ENCODE peak calls at places on chromosome 13, in five cellular contexts. One of them, this sample, is unnamed.

GRCh38 chr13:65855276-65855675 is 1374.9 kb downstream of the PCDH9 start:
- DNase-seq in naive B cell: no peak
- DNase-seq in neural crest cell: no peak
- DNase-seq in activated CD4-positive, alpha-beta T cell treated with anti-CD3 and anti-CD28 coated beads, Interleukin-2, amount 50 U/mL, for 48 hours: no peak
- DNase-seq in putamen: peak
- DNase-seq in this sample: no peak

GRCh38 chr13:105465251-105465650 is 1070.2 kb downstream of the EFNB2 start:
- DNase-seq in naive B cell: no peak
- DNase-seq in neural crest cell: no peak
- DNase-seq in activated CD4-positive, alpha-beta T cell treated with anti-CD3 and anti-CD28 coated beads, Interleukin-2, amount 50 U/mL, for 48 hours: no peak
- DNase-seq in putamen: no peak
- DNase-seq in this sample: no peak

GRCh38 chr13:35818577-35819165 is 312.5 kb downstream of the DCLK1 start:
- DNase-seq in naive B cell: no peak
- DNase-seq in neural crest cell: no peak
- DNase-seq in activated CD4-positive, alpha-beta T cell treated with anti-CD3 and anti-CD28 coated beads, Interleukin-2, amount 50 U/mL, for 48 hours: no peak
- DNase-seq in putamen: no peak
- DNase-seq in this sample: peak

GRCh38 chr13:114135731-114136171 is 3.3 kb upstream of the RASA3 start:
- DNase-seq in naive B cell: no peak
- DNase-seq in neural crest cell: no peak
- DNase-seq in activated CD4-positive, alpha-beta T cell treated with anti-CD3 and anti-CD28 coated beads, Interleukin-2, amount 50 U/mL, for 48 hours: no peak
- DNase-seq in putamen: no peak
- DNase-seq in this sample: no peak

GRCh38 chr13:109744512-109745051 is 41.8 kb downstream of the IRS2 start:
- DNase-seq in naive B cell: no peak
- DNase-seq in neural crest cell: no peak
- DNase-seq in activated CD4-positive, alpha-beta T cell treated with anti-CD3 and anti-CD28 coated beads, Interleukin-2, amount 50 U/mL, for 48 hours: no peak
- DNase-seq in putamen: no peak
- DNase-seq in this sample: peak

GRCh38 chr13:114161644-114162532 is 17.2 kb upstream of the CFAP97D2 start:
- DNase-seq in naive B cell: no peak
- DNase-seq in neural crest cell: no peak
- DNase-seq in activated CD4-positive, alpha-beta T cell treated with anti-CD3 and anti-CD28 coated beads, Interleukin-2, amount 50 U/mL, for 48 hours: peak
- DNase-seq in putamen: peak
- DNase-seq in this sample: peak

GRCh38 chr13:113857531-113858195 is 6.2 kb downstream of the GAS6 start:
- DNase-seq in naive B cell: no peak
- DNase-seq in neural crest cell: no peak
- DNase-seq in activated CD4-positive, alpha-beta T cell treated with anti-CD3 and anti-CD28 coated beads, Interleukin-2, amount 50 U/mL, for 48 hours: no peak
- DNase-seq in putamen: no peak
- DNase-seq in this sample: no peak

GRCh38 chr13:51758691-51759090 is 45.3 kb downstream of the DHRS12 start:
- DNase-seq in naive B cell: no peak
- DNase-seq in neural crest cell: no peak
- DNase-seq in activated CD4-positive, alpha-beta T cell treated with anti-CD3 and anti-CD28 coated beads, Interleukin-2, amount 50 U/mL, for 48 hours: no peak
- DNase-seq in putamen: no peak
- DNase-seq in this sample: no peak

GRCh38 chr13:90402613-90403012 is 944.9 kb upstream of the MIR17HG start:
- DNase-seq in naive B cell: no peak
- DNase-seq in neural crest cell: no peak
- DNase-seq in activated CD4-positive, alpha-beta T cell treated with anti-CD3 and anti-CD28 coated beads, Interleukin-2, amount 50 U/mL, for 48 hours: no peak
- DNase-seq in putamen: no peak
- DNase-seq in this sample: no peak

GRCh38 chr13:70080030-70080429 is 27.6 kb upstream of the ATXN8OS start:
- DNase-seq in naive B cell: no peak
- DNase-seq in neural crest cell: no peak
- DNase-seq in activated CD4-positive, alpha-beta T cell treated with anti-CD3 and anti-CD28 coated beads, Interleukin-2, amount 50 U/mL, for 48 hours: no peak
- DNase-seq in putamen: no peak
- DNase-seq in this sample: peak

GRCh38 chr13:108121406-108121805 is 93.9 kb downstream of the LIG4 start:
- DNase-seq in naive B cell: no peak
- DNase-seq in neural crest cell: no peak
- DNase-seq in activated CD4-positive, alpha-beta T cell treated with anti-CD3 and anti-CD28 coated beads, Interleukin-2, amount 50 U/mL, for 48 hours: no peak
- DNase-seq in putamen: no peak
- DNase-seq in this sample: no peak

GRCh38 chr13:90968510-90968909 is 379.0 kb upstream of the MIR17HG start:
- DNase-seq in naive B cell: no peak
- DNase-seq in neural crest cell: peak
- DNase-seq in activated CD4-positive, alpha-beta T cell treated with anti-CD3 and anti-CD28 coated beads, Interleukin-2, amount 50 U/mL, for 48 hours: no peak
- DNase-seq in putamen: peak
- DNase-seq in this sample: peak

GRCh38 chr13:33927315-33927714 is 109.4 kb downstream of the RFC3 start:
- DNase-seq in naive B cell: no peak
- DNase-seq in neural crest cell: no peak
- DNase-seq in activated CD4-positive, alpha-beta T cell treated with anti-CD3 and anti-CD28 coated beads, Interleukin-2, amount 50 U/mL, for 48 hours: no peak
- DNase-seq in putamen: no peak
- DNase-seq in this sample: no peak

GRCh38 chr13:107351305-107351704 is 783.4 kb upstream of the ARGLU1 start:
- DNase-seq in naive B cell: no peak
- DNase-seq in neural crest cell: no peak
- DNase-seq in activated CD4-positive, alpha-beta T cell treated with anti-CD3 and anti-CD28 coated beads, Interleukin-2, amount 50 U/mL, for 48 hours: no peak
- DNase-seq in putamen: no peak
- DNase-seq in this sample: no peak

GRCh38 chr13:97321101-97321500 is 99.0 kb downstream of the MBNL2 start:
- DNase-seq in naive B cell: no peak
- DNase-seq in neural crest cell: no peak
- DNase-seq in activated CD4-positive, alpha-beta T cell treated with anti-CD3 and anti-CD28 coated beads, Interleukin-2, amount 50 U/mL, for 48 hours: no peak
- DNase-seq in putamen: no peak
- DNase-seq in this sample: no peak

GRCh38 chr13:27868639-27869435 is 51.0 kb upstream of the PDX1 start:
- DNase-seq in naive B cell: no peak
- DNase-seq in neural crest cell: no peak
- DNase-seq in activated CD4-positive, alpha-beta T cell treated with anti-CD3 and anti-CD28 coated beads, Interleukin-2, amount 50 U/mL, for 48 hours: no peak
- DNase-seq in putamen: no peak
- DNase-seq in this sample: no peak

GRCh38 chr13:41059466-41059865 is 1.8 kb upstream of the WBP4 start:
- DNase-seq in naive B cell: no peak
- DNase-seq in neural crest cell: no peak
- DNase-seq in activated CD4-positive, alpha-beta T cell treated with anti-CD3 and anti-CD28 coated beads, Interleukin-2, amount 50 U/mL, for 48 hours: no peak
- DNase-seq in putamen: peak
- DNase-seq in this sample: peak

GRCh38 chr13:25319781-25320180 is 18.4 kb downstream of the NUP58 start:
- DNase-seq in naive B cell: no peak
- DNase-seq in neural crest cell: no peak
- DNase-seq in activated CD4-positive, alpha-beta T cell treated with anti-CD3 and anti-CD28 coated beads, Interleukin-2, amount 50 U/mL, for 48 hours: no peak
- DNase-seq in putamen: no peak
- DNase-seq in this sample: no peak

GRCh38 chr13:21736926-21737325 is 66.1 kb downstream of the FGF9 start:
- DNase-seq in naive B cell: no peak
- DNase-seq in neural crest cell: no peak
- DNase-seq in activated CD4-positive, alpha-beta T cell treated with anti-CD3 and anti-CD28 coated beads, Interleukin-2, amount 50 U/mL, for 48 hours: no peak
- DNase-seq in putamen: no peak
- DNase-seq in this sample: no peak

GRCh38 chr13:19957320-19958118 is 1.0 kb upstream of the ZMYM2 start:
- DNase-seq in naive B cell: peak
- DNase-seq in neural crest cell: peak
- DNase-seq in activated CD4-positive, alpha-beta T cell treated with anti-CD3 and anti-CD28 coated beads, Interleukin-2, amount 50 U/mL, for 48 hours: peak
- DNase-seq in putamen: peak
- DNase-seq in this sample: peak

GRCh38 chr13:96836733-96837132 is 157.5 kb downstream of the OXGR1 start:
- DNase-seq in naive B cell: no peak
- DNase-seq in neural crest cell: no peak
- DNase-seq in activated CD4-positive, alpha-beta T cell treated with anti-CD3 and anti-CD28 coated beads, Interleukin-2, amount 50 U/mL, for 48 hours: no peak
- DNase-seq in putamen: no peak
- DNase-seq in this sample: no peak

GRCh38 chr13:24574847-24575246 is 62.3 kb upstream of the PARP4 start:
- DNase-seq in naive B cell: no peak
- DNase-seq in neural crest cell: no peak
- DNase-seq in activated CD4-positive, alpha-beta T cell treated with anti-CD3 and anti-CD28 coated beads, Interleukin-2, amount 50 U/mL, for 48 hours: no peak
- DNase-seq in putamen: no peak
- DNase-seq in this sample: no peak

GRCh38 chr13:52459668-52460067 is 4.4 kb downstream of the CKAP2 start:
- DNase-seq in naive B cell: no peak
- DNase-seq in neural crest cell: no peak
- DNase-seq in activated CD4-positive, alpha-beta T cell treated with anti-CD3 and anti-CD28 coated beads, Interleukin-2, amount 50 U/mL, for 48 hours: no peak
- DNase-seq in putamen: no peak
- DNase-seq in this sample: no peak

GRCh38 chr13:74839656-74840055 is 642.3 kb downstream of the TBC1D4 start:
- DNase-seq in naive B cell: no peak
- DNase-seq in neural crest cell: no peak
- DNase-seq in activated CD4-positive, alpha-beta T cell treated with anti-CD3 and anti-CD28 coated beads, Interleukin-2, amount 50 U/mL, for 48 hours: no peak
- DNase-seq in putamen: no peak
- DNase-seq in this sample: no peak

GRCh38 chr13:44407891-44408290 is 34.3 kb downstream of the SERP2 start:
- DNase-seq in naive B cell: no peak
- DNase-seq in neural crest cell: no peak
- DNase-seq in activated CD4-positive, alpha-beta T cell treated with anti-CD3 and anti-CD28 coated beads, Interleukin-2, amount 50 U/mL, for 48 hours: no peak
- DNase-seq in putamen: no peak
- DNase-seq in this sample: no peak

GRCh38 chr13:34459856-34460255 is 482.2 kb upstream of the NBEA start:
- DNase-seq in naive B cell: no peak
- DNase-seq in neural crest cell: no peak
- DNase-seq in activated CD4-positive, alpha-beta T cell treated with anti-CD3 and anti-CD28 coated beads, Interleukin-2, amount 50 U/mL, for 48 hours: no peak
- DNase-seq in putamen: no peak
- DNase-seq in this sample: no peak

GRCh38 chr13:101452519-101453485 is at the start of gene ITGBL1:
- DNase-seq in naive B cell: no peak
- DNase-seq in neural crest cell: no peak
- DNase-seq in activated CD4-positive, alpha-beta T cell treated with anti-CD3 and anti-CD28 coated beads, Interleukin-2, amount 50 U/mL, for 48 hours: no peak
- DNase-seq in putamen: no peak
- DNase-seq in this sample: no peak

GRCh38 chr13:60043262-60043661 is 120.5 kb downstream of the DIAPH3 start:
- DNase-seq in naive B cell: no peak
- DNase-seq in neural crest cell: no peak
- DNase-seq in activated CD4-positive, alpha-beta T cell treated with anti-CD3 and anti-CD28 coated beads, Interleukin-2, amount 50 U/mL, for 48 hours: no peak
- DNase-seq in putamen: no peak
- DNase-seq in this sample: no peak

GRCh38 chr13:51416107-51416506 is 36.7 kb downstream of the INTS6 start:
- DNase-seq in naive B cell: peak
- DNase-seq in neural crest cell: no peak
- DNase-seq in activated CD4-positive, alpha-beta T cell treated with anti-CD3 and anti-CD28 coated beads, Interleukin-2, amount 50 U/mL, for 48 hours: no peak
- DNase-seq in putamen: no peak
- DNase-seq in this sample: no peak

GRCh38 chr13:37443538-37443937 is 155.0 kb downstream of the POSTN start:
- DNase-seq in naive B cell: no peak
- DNase-seq in neural crest cell: no peak
- DNase-seq in activated CD4-positive, alpha-beta T cell treated with anti-CD3 and anti-CD28 coated beads, Interleukin-2, amount 50 U/mL, for 48 hours: no peak
- DNase-seq in putamen: no peak
- DNase-seq in this sample: no peak

GRCh38 chr13:25691654-25692053 is 319.9 kb downstream of the ATP8A2 start:
- DNase-seq in naive B cell: no peak
- DNase-seq in neural crest cell: no peak
- DNase-seq in activated CD4-positive, alpha-beta T cell treated with anti-CD3 and anti-CD28 coated beads, Interleukin-2, amount 50 U/mL, for 48 hours: no peak
- DNase-seq in putamen: no peak
- DNase-seq in this sample: no peak

GRCh38 chr13:19597523-19597922 is 35.9 kb upstream of the MPHOSPH8 start:
- DNase-seq in naive B cell: no peak
- DNase-seq in neural crest cell: no peak
- DNase-seq in activated CD4-positive, alpha-beta T cell treated with anti-CD3 and anti-CD28 coated beads, Interleukin-2, amount 50 U/mL, for 48 hours: no peak
- DNase-seq in putamen: no peak
- DNase-seq in this sample: no peak

GRCh38 chr13:60583196-60583908 is 186.3 kb downstream of the TDRD3 start:
- DNase-seq in naive B cell: no peak
- DNase-seq in neural crest cell: no peak
- DNase-seq in activated CD4-positive, alpha-beta T cell treated with anti-CD3 and anti-CD28 coated beads, Interleukin-2, amount 50 U/mL, for 48 hours: no peak
- DNase-seq in putamen: no peak
- DNase-seq in this sample: no peak

GRCh38 chr13:40189885-40190655 is 476.4 kb downstream of the FOXO1 start:
- DNase-seq in naive B cell: no peak
- DNase-seq in neural crest cell: peak
- DNase-seq in activated CD4-positive, alpha-beta T cell treated with anti-CD3 and anti-CD28 coated beads, Interleukin-2, amount 50 U/mL, for 48 hours: peak
- DNase-seq in putamen: peak
- DNase-seq in this sample: peak

GRCh38 chr13:50882816-50883215 is 26.8 kb upstream of the RNASEH2B start:
- DNase-seq in naive B cell: no peak
- DNase-seq in neural crest cell: no peak
- DNase-seq in activated CD4-positive, alpha-beta T cell treated with anti-CD3 and anti-CD28 coated beads, Interleukin-2, amount 50 U/mL, for 48 hours: no peak
- DNase-seq in putamen: no peak
- DNase-seq in this sample: no peak

GRCh38 chr13:94454906-94455305 is 24.6 kb downstream of the DCT start:
- DNase-seq in naive B cell: no peak
- DNase-seq in neural crest cell: no peak
- DNase-seq in activated CD4-positive, alpha-beta T cell treated with anti-CD3 and anti-CD28 coated beads, Interleukin-2, amount 50 U/mL, for 48 hours: peak
- DNase-seq in putamen: no peak
- DNase-seq in this sample: no peak

GRCh38 chr13:113299951-113300350 is 2.9 kb downstream of the LAMP1 start:
- DNase-seq in naive B cell: peak
- DNase-seq in neural crest cell: no peak
- DNase-seq in activated CD4-positive, alpha-beta T cell treated with anti-CD3 and anti-CD28 coated beads, Interleukin-2, amount 50 U/mL, for 48 hours: no peak
- DNase-seq in putamen: no peak
- DNase-seq in this sample: peak

GRCh38 chr13:113428469-113428865 is 24.8 kb downstream of the ADPRHL1 start:
- DNase-seq in naive B cell: no peak
- DNase-seq in neural crest cell: no peak
- DNase-seq in activated CD4-positive, alpha-beta T cell treated with anti-CD3 and anti-CD28 coated beads, Interleukin-2, amount 50 U/mL, for 48 hours: no peak
- DNase-seq in putamen: no peak
- DNase-seq in this sample: no peak